ENCODE peak calls at places on chromosome 11, in six cellular contexts. O is COR-L47; W is non-pigmented ciliary epithelial cell; Y is SK-MEL-5; U is midbrain; N is CD4-positive, CD25-positive, alpha-beta regulatory T cell. K is an unnamed sample.

GRCh38 chr11:66360406-66361073 is 11.0 kb downstream of the SLC29A2 start:
- DNase-seq in O (no peak), W (no peak), Y (no peak), U (no peak), N (no peak), K (no peak)

GRCh38 chr11:67054851-67055523 is 1.7 kb upstream of the RHOD start:
- DNase-seq in O (peak; percentile 82), W (peak; percentile 53), Y (no peak), U (no peak), N (no peak), K (peak; percentile 66)

GRCh38 chr11:86069408-86070086 is 663 bp upstream of the PICALM start:
- DNase-seq in O (peak; percentile 76), W (peak; percentile 93), Y (peak; percentile 59), U (peak; percentile 77), N (no peak), K (no peak)

GRCh38 chr11:34623463-34623862 is 2.6 kb downstream of the EHF start:
- DNase-seq in O (no peak), W (no peak), Y (no peak), U (no peak), N (no peak), K (no peak)

GRCh38 chr11:9313648-9314290 is 624 bp downstream of the TMEM41B start:
- DNase-seq in O (no peak), W (no peak), Y (no peak), U (peak; percentile 22), N (peak; percentile 50), K (peak; percentile 12)

GRCh38 chr11:45933846-45934579 is 11.6 kb downstream of the LARGE2 start:
- DNase-seq in O (no peak), W (no peak), Y (no peak), U (no peak), N (no peak), K (no peak)

GRCh38 chr11:63945482-63946163 is 6.8 kb downstream of the NAA40 start:
- DNase-seq in O (peak; percentile 59), W (peak; percentile 19), Y (peak; percentile 64), U (peak; percentile 84), N (peak; percentile 61), K (peak; percentile 39)

GRCh38 chr11:69909561-69910518 is 90.6 kb upstream of the FGF3 start:
- DNase-seq in O (no peak), W (no peak), Y (peak; percentile 66), U (no peak), N (no peak), K (no peak)

GRCh38 chr11:6633422-6634408 is 14.5 kb upstream of the TPP1 start:
- DNase-seq in O (no peak), W (no peak), Y (no peak), U (no peak), N (no peak), K (no peak)

GRCh38 chr11:70583781-70584218 is 185.5 kb downstream of the CTTN start:
- DNase-seq in O (no peak), W (no peak), Y (no peak), U (no peak), N (no peak), K (no peak)

GRCh38 chr11:5037926-5038325 is 8.4 kb upstream of the OR52J3 start:
- DNase-seq in O (no peak), W (no peak), Y (no peak), U (no peak), N (no peak), K (no peak)

GRCh38 chr11:60842688-60843605 is 1.0 kb downstream of the CCDC86 start:
- DNase-seq in O (no peak), W (no peak), Y (no peak), U (peak; percentile 2), N (no peak), K (no peak)

GRCh38 chr11:1402776-1403620 is 13.3 kb downstream of the BRSK2 start:
- DNase-seq in O (no peak), W (no peak), Y (no peak), U (no peak), N (no peak), K (no peak)

GRCh38 chr11:72581067-72581466 is 93.2 kb downstream of the PDE2A start:
- DNase-seq in O (no peak), W (no peak), Y (no peak), U (no peak), N (no peak), K (no peak)

GRCh38 chr11:61996933-61997332 is 29.5 kb upstream of the FTH1 start:
- DNase-seq in O (no peak), W (no peak), Y (no peak), U (peak; percentile 85), N (no peak), K (no peak)

GRCh38 chr11:9861860-9862725 is 198.2 kb downstream of the SWAP70 start:
- DNase-seq in O (peak; percentile 16), W (no peak), Y (peak; percentile 88), U (peak; percentile 71), N (peak; percentile 74), K (peak; percentile 73)

GRCh38 chr11:60345489-60345888 is 18.4 kb downstream of the MS4A6E start:
- DNase-seq in O (peak; percentile 2), W (no peak), Y (peak; percentile 51), U (peak; percentile 13), N (peak; percentile 16), K (no peak)

GRCh38 chr11:12798609-12799011 is 124.4 kb downstream of the TEAD1 start:
- DNase-seq in O (no peak), W (no peak), Y (no peak), U (no peak), N (no peak), K (no peak)

GRCh38 chr11:72491001-72491400 is 56.7 kb upstream of the CLPB start:
- DNase-seq in O (no peak), W (no peak), Y (no peak), U (no peak), N (no peak), K (no peak)

GRCh38 chr11:353315-353857 is 15.9 kb upstream of the B4GALNT4 start:
- DNase-seq in O (no peak), W (no peak), Y (no peak), U (peak; percentile 74), N (no peak), K (no peak)

K was measured in NCI-H748 treated with DMSO at 0.1 percent for 48 hours.